ENCODE peak calls at places on chromosome 22, in seven cellular contexts. S, C, X, Y, Q, H and I are unnamed samples.

GRCh38 chr22:29581799-29582198 is 886 bp upstream of the NIPSNAP1 start:
- DNase-seq in Q (no peak), S (no peak), C (no peak), Y (no peak), X (no peak), H (no peak), I (no peak)

GRCh38 chr22:37843746-37844089 is 416 bp downstream of the ANKRD54 start:
- DNase-seq in Q (peak; percentile 47), S (no peak), H (peak; percentile 56), X (peak; percentile 21), Y (peak; percentile 94), C (no peak), I (peak; percentile 78)

GRCh38 chr22:33321466-33321865 is 263.3 kb upstream of the SYN3 start:
- DNase-seq in C (no peak), Q (no peak), H (no peak), Y (no peak), S (no peak), X (no peak), I (no peak)

GRCh38 chr22:48889887-48890692 is 937.6 kb downstream of the BRD1 start:
- DNase-seq in X (no peak), Y (peak; percentile 49), Q (peak; percentile 4), H (no peak), S (no peak), C (peak; percentile 46), I (no peak)

GRCh38 chr22:29801153-29801552 is 34.0 kb downstream of the UQCR10 start:
- DNase-seq in C (no peak), S (no peak), Q (no peak), H (no peak), Y (no peak), X (no peak), I (no peak)

GRCh38 chr22:27719535-27720227 is 81.9 kb downstream of the MN1 start:
- DNase-seq in Q (no peak), S (no peak), X (peak; percentile 22), C (peak; percentile 62), Y (peak; percentile 48), H (peak; percentile 66), I (peak; percentile 59)

GRCh38 chr22:21876486-21877176 is 9.2 kb upstream of the MAPK1 start:
- DNase-seq in Q (no peak), S (no peak), Y (no peak), X (peak; percentile 89), H (no peak), C (no peak), I (no peak)

GRCh38 chr22:30425616-30426394 is at the start of gene MTFP1:
- DNase-seq in C (peak; percentile 68), Y (peak; percentile 89), Q (peak; percentile 53), H (peak; percentile 67), S (peak; percentile 47), X (peak; percentile 63), I (peak; percentile 85)

GRCh38 chr22:30078320-30079311 is 1.6 kb upstream of the HORMAD2 start:
- DNase-seq in S (no peak), C (no peak), H (no peak), Y (no peak), Q (no peak), X (no peak), I (no peak)

GRCh38 chr22:45096256-45096907 is 67.3 kb upstream of the NUP50 start:
- DNase-seq in Q (no peak), H (no peak), Y (no peak), S (peak; percentile 25), X (peak; percentile 61), C (peak; percentile 66), I (no peak)

GRCh38 chr22:19786264-19786585 is 25.6 kb downstream of the TBX1 start:
- DNase-seq in X (no peak), H (no peak), S (no peak), Y (peak; percentile 54), Q (no peak), C (no peak), I (peak; percentile 42)

GRCh38 chr22:30033891-30034290 is 46.4 kb upstream of the HORMAD2 start:
- DNase-seq in S (no peak), H (no peak), X (no peak), Y (no peak), Q (no peak), C (no peak), I (no peak)

GRCh38 chr22:22534604-22535415 is 14.7 kb upstream of the ZNF280A start:
- DNase-seq in Q (no peak), H (no peak), S (no peak), X (no peak), Y (no peak), C (no peak), I (no peak)

GRCh38 chr22:29718949-29719893 is 582 bp upstream of the CABP7 start:
- DNase-seq in H (no peak), X (no peak), Y (no peak), C (no peak), S (no peak), Q (no peak), I (no peak)

GRCh38 chr22:31148953-31149627 is 8.8 kb upstream of the PLA2G3 start:
- DNase-seq in S (peak; percentile 80), X (peak; percentile 88), H (peak; percentile 66), Y (no peak), C (peak; percentile 86), Q (peak; percentile 66), I (peak; percentile 79)

GRCh38 chr22:37747090-37747714 is 50.4 kb downstream of the TRIOBP start:
- DNase-seq in X (peak; percentile 50), C (no peak), S (peak; percentile 54), Y (no peak), Q (peak; percentile 54), H (peak; percentile 56), I (peak; percentile 72)

GRCh38 chr22:37972527-37972926 is 11.8 kb downstream of the SOX10 start:
- DNase-seq in X (no peak), Q (no peak), H (no peak), Y (no peak), S (no peak), C (no peak), I (no peak)

GRCh38 chr22:32175751-32176644 is 16.9 kb upstream of the C22orf42 start:
- DNase-seq in X (no peak), H (no peak), S (no peak), Y (no peak), C (peak; percentile 42), Q (no peak), I (no peak)

GRCh38 chr22:43897751-43898261 is 6.0 kb upstream of the PNPLA5 start:
- DNase-seq in Y (no peak), S (no peak), X (peak; percentile 67), Q (no peak), H (no peak), C (no peak), I (no peak)

GRCh38 chr22:24466831-24467249 is 28.3 kb upstream of the UPB1 start:
- DNase-seq in Y (no peak), H (no peak), C (no peak), X (peak; percentile 77), Q (peak; percentile 36), S (peak; percentile 33), I (no peak)

GRCh38 chr22:45278125-45278524 is 6.6 kb upstream of the UPK3A start:
- DNase-seq in H (no peak), X (no peak), Y (no peak), S (no peak), Q (no peak), C (no peak), I (no peak)

DNA sequence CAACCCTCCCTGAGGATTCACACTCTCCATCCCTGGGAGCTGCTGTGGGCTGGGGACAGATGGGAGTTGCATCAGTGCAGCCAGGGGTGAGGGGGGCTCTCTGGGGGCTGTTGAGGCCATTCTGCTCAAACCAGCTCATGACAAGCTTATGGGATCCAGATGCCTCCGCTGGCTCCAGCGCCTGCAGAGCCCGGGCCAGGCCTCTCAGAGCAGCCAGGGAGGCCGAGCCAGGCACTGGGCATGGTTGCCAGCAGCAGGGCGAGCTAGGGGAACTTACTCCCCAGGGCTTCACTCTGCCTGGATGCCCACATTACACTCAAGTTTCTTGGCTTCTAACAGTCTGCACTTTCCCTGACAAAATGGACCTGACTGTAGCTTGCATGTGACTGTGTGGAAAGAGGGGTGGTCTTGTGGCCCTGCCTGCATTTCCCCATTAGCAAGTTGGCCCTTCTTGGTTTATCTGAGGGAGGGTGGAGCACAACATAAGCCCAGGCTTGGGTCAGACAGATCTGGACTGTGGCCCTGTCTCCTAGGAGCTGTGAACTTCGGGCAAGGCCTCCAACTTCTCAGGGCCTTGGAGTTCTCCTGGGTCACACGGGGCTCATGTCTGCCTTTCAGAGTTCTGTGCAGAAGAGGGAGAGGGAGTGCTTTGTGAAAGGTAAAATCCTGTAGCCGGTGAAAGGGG is 34.5 kb upstream of the CYB5R3 start:
- DNase-seq in Y (no peak), X (peak; percentile 57), H (peak; percentile 76), S (peak; percentile 86), C (peak; percentile 72), Q (peak; percentile 86), I (peak; percentile 86)
- H3K27ac ChIP-seq in Y (no peak overlapping the region), X (peak overlapping the region; percentile 45), H (peak overlapping the region; percentile 90), S (peak overlapping the region; percentile 98), C (peak overlapping the region; percentile 98), Q (peak overlapping the region; percentile 96), I (peak overlapping the region; percentile 85)

GRCh38 chr22:36419177-36419911 is 31.6 kb upstream of the MYH9 start:
- DNase-seq in Q (peak; percentile 53), S (peak; percentile 76), X (peak; percentile 98), Y (no peak), C (peak; percentile 62), H (peak; percentile 25), I (peak; percentile 62)
- H3K4me3 ChIP-seq in Q (peak overlapping the region; percentile 48), S (peak overlapping the region; percentile 29), X (no peak overlapping the region), Y (peak overlapping the region; percentile 42), C (peak overlapping the region; percentile 19), H (peak overlapping the region; percentile 16), I (no peak overlapping the region)

DNA sequence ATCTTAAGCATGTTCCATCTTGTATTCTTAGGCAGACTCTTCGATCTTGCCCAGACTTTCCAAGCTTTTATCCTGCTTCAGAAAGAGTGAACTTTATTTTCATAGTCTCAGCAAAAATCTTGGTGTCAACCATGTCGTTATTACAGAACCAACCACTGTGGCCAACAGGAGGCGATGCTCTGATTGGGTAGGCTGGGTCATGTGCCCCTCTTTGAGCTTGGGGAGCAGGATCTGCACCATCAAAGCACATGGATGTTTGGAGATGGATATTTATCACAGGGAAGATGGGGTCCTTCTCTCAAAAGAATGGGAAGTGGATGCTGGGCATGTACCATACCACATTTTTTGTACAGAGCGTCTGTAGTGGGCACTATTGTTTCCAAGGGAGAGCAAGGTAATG is 197.4 kb downstream of the MYO18B start:
- DNase-seq in X (no peak), Y (no peak), H (no peak), S (no peak), Q (no peak), C (no peak), I (no peak)
- H3K4me1 ChIP-seq in X (no peaks in the 10 kb centered on the region), Y (no peaks in the 10 kb centered on the region), H (peaks cover 21% of the 10 kb centered on the region), S (no peaks in the 10 kb centered on the region), Q (peaks cover 28% of the 10 kb centered on the region), C (peaks cover 18% of the 10 kb centered on the region), I (peaks cover 4% of the 10 kb centered on the region)

DNA sequence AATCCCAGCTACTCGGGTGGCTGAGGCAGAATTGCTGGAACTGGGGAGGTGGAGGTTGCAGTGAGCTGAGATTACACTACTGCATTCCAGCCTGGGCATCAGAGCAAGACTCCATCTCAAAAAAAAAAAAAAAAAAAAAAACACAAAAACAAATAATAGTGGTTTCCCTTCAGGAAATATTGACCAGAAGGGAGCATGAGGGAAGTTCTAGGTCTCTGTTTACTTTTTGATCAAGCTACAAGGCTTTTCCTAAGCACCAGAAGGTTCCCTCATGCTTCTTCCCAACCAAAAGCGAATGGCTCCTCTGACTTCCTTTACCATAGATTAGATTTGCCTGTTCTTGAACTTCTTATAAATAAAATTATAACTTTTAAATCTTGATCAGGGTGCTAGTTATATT is 18.3 kb downstream of the MYO18B start:
- DNase-seq in H (no peak), C (no peak), Q (no peak), Y (no peak), S (no peak), X (no peak), I (no peak)
- H3K27ac ChIP-seq in H (peak overlapping the region; percentile 92), C (peak overlapping the region; percentile 94), Q (peak overlapping the region; percentile 76), Y (peak overlapping the region; percentile 37), S (no peak overlapping the region), X (peak overlapping the region; percentile 57), I (peak overlapping the region; percentile 15)